ENCODE peak calls at places on chromosomes 3 and 15, in four cellular contexts. T, E, G and O are unnamed samples.

GRCh38 chr3:31077021-31077601 is 182.7 kb upstream of the GADL1 start:
- DNase-seq in T (no peak), E (peak), G (no peak), O (no peak)

GRCh38 chr3:72633101-72633500 is 215.1 kb downstream of the SHQ1 start:
- DNase-seq in T (no peak), E (peak), G (no peak), O (no peak)

GRCh38 chr15:99906793-99907192 is 173.6 kb upstream of the LYSMD4 start:
- DNase-seq in T (no peak), E (no peak), G (no peak), O (no peak)

GRCh38 chr3:9499455-9500107 is 54.0 kb downstream of the LHFPL4 start:
- DNase-seq in T (no peak), E (no peak), G (no peak), O (no peak)

GRCh38 chr3:108031893-108032292 is 58.9 kb downstream of the CD47 start:
- DNase-seq in T (no peak), E (peak), G (no peak), O (no peak)

GRCh38 chr15:101256756-101257155 is 4.9 kb upstream of the CHSY1 start:
- DNase-seq in T (no peak), E (no peak), G (no peak), O (no peak)

GRCh38 chr3:197154-197855 is 742 bp downstream of the CHL1 start:
- DNase-seq in T (peak), E (no peak), G (peak), O (peak)

GRCh38 chr15:82862886-82863285 is 53.5 kb downstream of the WHAMM start:
- DNase-seq in T (no peak), E (no peak), G (no peak), O (no peak)

GRCh38 chr15:90585863-90586262 is 56.1 kb downstream of the CRTC3 start:
- DNase-seq in T (no peak), E (peak), G (no peak), O (no peak)

GRCh38 chr3:129314757-129315385 is 36.2 kb downstream of the HMCES start:
- DNase-seq in T (peak), E (peak), G (peak), O (no peak)

GRCh38 chr15:67761343-67761742 is 64.0 kb upstream of the SKOR1 start:
- DNase-seq in T (no peak), E (no peak), G (no peak), O (no peak)

GRCh38 chr15:71892335-71892734 is 82.0 kb downstream of the NR2E3 start:
- DNase-seq in T (no peak), E (no peak), G (no peak), O (no peak)

GRCh38 chr3:21216598-21216997 is 534.4 kb downstream of the ZNF385D start:
- DNase-seq in T (no peak), E (peak), G (no peak), O (no peak)

GRCh38 chr3:29755416-29755815 is 474.5 kb downstream of the RBMS3 start:
- DNase-seq in T (no peak), E (no peak), G (no peak), O (no peak)

GRCh38 chr15:41967506-41968206 is 4.7 kb downstream of the EHD4 start:
- DNase-seq in T (peak), E (no peak), G (no peak), O (peak)

GRCh38 chr3:49805367-49805782 is 2.3 kb downstream of the INKA1 start:
- DNase-seq in T (peak), E (no peak), G (peak), O (no peak)

DNA sequence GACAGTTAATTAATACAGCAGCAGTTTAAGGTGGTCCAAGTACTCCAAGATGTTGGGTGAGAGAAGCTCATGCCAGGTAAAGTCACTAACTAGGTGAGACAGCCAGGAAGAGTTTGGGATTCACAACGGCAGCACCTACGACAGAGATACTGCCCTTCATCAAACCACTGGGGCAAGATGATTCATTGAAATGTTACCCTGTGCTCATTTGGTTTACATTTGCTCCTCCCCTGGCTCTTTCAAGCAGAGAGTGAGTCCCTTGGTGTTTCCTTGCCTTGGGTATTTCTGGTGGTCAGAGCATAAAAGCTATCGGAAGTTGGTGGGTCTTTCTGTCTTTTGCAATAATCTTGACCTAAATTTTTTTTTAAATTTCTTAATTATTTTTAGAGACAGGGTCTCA is 19.9 kb upstream of the PDE8A start:
- DNase-seq in T (no peak), E (no peak), G (no peak), O (no peak)
- TF ChIP-seq CTCF in T (no peak), E (no peak), G (no peak), O (no peak)

DNA sequence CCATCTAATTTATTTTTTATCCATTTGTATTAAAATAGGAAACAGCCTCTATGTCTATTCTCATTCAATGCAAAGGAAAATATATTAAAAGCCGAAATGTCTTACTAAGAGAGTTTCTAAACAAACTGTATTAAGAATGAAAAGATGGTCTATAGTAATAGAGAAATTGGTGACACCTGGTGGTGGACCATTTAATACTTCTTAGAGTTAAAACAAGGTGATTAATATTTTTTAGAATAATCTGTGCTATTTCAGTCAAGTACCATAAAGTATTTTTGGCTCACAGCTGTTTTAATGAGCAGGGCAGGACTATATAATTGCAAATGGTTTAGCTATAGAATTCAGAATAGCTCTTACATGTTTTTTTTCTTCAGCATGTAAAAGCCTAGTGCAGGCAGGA is 55.7 kb downstream of the SYNPR start:
- DNase-seq in T (no peak), E (no peak), G (no peak), O (no peak)
- TF ChIP-seq CTCF in T (no peak), E (peak), G (no peak), O (no peak)

DNA sequence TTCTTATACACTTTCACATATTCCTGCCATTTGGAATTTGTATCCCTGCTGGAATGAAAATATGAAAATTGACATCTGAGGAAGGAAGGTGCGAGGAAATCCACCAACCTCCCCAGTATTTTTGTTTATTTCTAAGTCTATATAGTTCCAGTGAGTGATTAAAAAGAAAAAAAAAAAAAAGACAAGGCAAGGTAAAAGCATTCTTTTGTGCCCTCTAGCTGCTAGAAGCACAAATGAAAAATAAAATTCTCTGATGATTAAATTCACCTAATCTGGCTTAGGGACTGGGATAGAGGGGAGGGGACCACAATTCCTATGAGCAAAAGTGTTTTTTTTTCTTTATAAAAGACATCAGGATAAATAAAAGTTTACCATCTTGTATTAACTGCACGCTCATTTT is 370.9 kb downstream of the NR2F2 start:
- DNase-seq in T (no peak), E (no peak), G (no peak), O (no peak)
- TF ChIP-seq CTCF in T (no peak), E (no peak), G (no peak), O (no peak)

DNA sequence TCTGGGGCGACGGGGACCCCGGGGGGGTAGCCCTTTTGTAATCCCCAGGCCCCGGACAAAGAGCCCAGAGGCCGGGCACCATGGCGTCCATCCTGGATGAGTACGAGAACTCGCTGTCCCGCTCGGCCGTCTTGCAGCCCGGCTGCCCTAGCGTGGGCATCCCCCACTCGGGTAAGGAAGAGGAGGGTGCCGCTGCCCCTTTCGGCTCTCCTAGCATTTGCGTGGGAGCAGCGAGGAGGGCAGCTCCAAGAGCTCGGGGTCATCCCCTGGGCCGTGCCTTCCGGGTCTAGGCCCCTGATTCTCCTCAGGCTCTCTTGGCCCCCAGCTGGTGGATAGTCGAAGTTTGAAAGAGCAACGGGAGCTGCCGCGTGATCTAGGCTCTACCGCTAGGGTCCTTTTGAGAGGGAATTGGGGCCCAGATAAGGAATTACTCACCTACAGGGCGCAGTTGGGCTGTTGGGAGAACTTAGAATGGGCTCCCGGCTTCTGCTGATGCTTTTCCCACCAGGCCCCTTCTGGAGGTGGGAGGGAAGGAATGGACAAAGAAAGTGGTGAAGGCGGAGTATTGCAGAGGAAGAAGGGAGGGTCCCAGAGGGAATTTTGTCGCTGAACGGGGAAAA is 549 bp downstream of the VPS18 start:
- DNase-seq in T (peak), E (peak), G (peak), O (no peak)
- TF ChIP-seq CTCF in T (peak), E (peak), G (peak), O (no peak)

DNA sequence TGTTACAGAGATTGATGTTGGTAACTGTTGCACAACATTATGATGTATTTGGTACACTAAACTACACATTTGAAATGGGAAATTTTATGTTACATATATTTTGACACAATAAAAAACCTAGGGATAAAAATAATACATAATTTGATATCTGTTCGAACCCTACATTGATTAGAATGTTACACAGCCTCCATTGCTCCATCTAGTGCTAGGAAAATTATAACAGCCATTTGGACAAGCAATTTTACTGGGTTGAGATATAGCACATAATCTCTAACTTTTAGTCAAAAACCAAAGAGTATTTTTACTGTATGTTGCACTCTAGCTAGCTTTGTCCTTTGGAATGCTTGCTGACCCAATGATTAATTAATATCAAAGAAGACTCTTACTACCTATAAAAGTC is 108.1 kb downstream of the LSAMP start:
- DNase-seq in T (no peak), E (no peak), G (no peak), O (no peak)
- TF ChIP-seq CTCF in T (no peak), E (no peak), G (no peak), O (no peak)

GRCh38 chr3:40924559-40925058 is 274.7 kb upstream of the CTNNB1 start:
- DNase-seq in T (no peak), E (no peak), G (no peak), O (no peak)

GRCh38 chr3:40925228-40925627 is 274.1 kb upstream of the CTNNB1 start:
- DNase-seq in T (no peak), E (no peak), G (no peak), O (no peak)

GRCh38 chr3:40920041-40920440 is 279.3 kb upstream of the CTNNB1 start:
- DNase-seq in T (no peak), E (no peak), G (no peak), O (no peak)

GRCh38 chr3:40923130-40923529 is 276.2 kb upstream of the CTNNB1 start:
- DNase-seq in T (no peak), E (no peak), G (no peak), O (no peak)

GRCh38 chr3:40921251-40921650 is 278.1 kb upstream of the CTNNB1 start:
- DNase-seq in T (no peak), E (no peak), G (no peak), O (no peak)
- TF ChIP-seq CTCF in T (no peak), E (peak), G (no peak), O (no peak)

GRCh38 chr3:105365171-105365535 is 1.6 kb upstream of the ALCAM start:
- DNase-seq in T (no peak), E (no peak), G (no peak), O (no peak)

GRCh38 chr3:105365536-105366301 is 990 bp upstream of the ALCAM start:
- DNase-seq in T (peak), E (peak), G (no peak), O (no peak)

GRCh38 chr3:105367406-105368213 is 901 bp downstream of the ALCAM start:
- DNase-seq in T (peak), E (peak), G (peak), O (peak)

GRCh38 chr3:105367063-105367405 is 325 bp downstream of the ALCAM start:
- DNase-seq in T (peak), E (no peak), G (peak), O (no peak)

DNA sequence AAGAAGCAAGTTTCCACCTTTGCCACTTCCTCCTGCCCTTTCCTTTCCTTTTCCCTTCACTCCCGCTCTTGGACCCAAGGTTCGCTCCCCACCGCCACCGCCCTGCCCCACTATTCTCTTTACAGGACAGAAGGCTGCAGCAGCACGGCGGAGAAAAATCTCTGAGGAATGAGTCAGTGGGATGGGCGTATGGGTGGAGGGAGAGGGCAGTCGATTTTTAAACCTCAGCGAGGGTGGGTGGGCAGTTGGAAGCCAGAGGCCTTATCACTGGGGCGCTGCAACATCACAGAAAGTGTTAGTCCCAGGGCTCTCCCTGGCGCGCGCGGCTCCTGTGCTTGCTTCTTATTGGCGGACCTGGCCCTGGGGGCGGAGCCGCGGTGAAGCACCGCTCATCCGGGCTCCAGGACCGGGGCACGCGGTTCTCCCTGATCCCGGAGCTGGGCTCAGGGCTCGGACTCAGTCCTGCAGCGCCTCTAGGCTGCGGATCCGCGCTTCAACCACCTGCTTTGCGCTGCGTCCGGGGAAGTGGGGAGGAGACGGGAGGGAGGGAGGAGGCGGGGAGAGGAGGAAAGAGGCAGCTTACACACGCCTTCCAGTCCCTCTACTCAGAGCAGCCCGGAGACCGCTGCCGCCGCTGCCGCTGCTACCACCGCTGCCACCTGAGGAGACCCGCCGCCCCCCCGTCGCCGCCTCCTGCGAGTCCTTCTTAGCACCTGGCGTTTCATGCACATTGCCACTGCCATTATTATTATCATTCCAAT is at the start of gene ALCAM:
- DNase-seq in T (peak), E (peak), G (peak), O (peak)
- TF ChIP-seq CTCF in T (peak), E (peak), G (peak), O (peak)

GRCh38 chr15:78178056-78178455 is 28.9 kb downstream of the IDH3A start:
- DNase-seq in T (no peak), E (no peak), G (no peak), O (no peak)

GRCh38 chr15:78177447-78177873 is 28.3 kb downstream of the IDH3A start:
- DNase-seq in T (no peak), E (no peak), G (no peak), O (no peak)

GRCh38 chr15:78171864-78172472 is 22.8 kb downstream of the IDH3A start:
- DNase-seq in T (no peak), E (no peak), G (no peak), O (no peak)

GRCh38 chr15:78174398-78174797 is 25.2 kb downstream of the IDH3A start:
- DNase-seq in T (peak), E (no peak), G (no peak), O (no peak)

DNA sequence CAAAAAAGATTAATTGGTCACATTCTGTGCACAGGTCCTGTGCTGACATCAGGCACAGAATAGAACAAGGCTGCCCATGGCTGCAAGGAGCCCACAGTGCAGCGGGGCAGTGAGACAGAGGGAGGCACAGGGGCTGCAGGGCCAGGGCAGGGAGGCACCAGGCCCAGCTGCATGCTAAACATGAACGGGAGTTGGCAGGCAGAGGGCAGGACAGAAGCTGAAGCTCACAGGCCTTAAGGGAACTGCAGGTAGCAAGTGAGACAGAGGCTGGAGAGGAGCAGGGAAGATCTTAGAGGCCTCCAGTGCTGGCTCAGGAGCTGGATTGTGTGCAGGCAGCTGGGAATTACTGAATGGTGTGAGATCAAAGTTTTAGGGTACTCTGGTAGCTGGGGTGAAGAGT is 26.2 kb downstream of the IDH3A start:
- DNase-seq in T (no peak), E (no peak), G (no peak), O (no peak)
- TF ChIP-seq CTCF in T (no peak), E (no peak), G (no peak), O (no peak)

GRCh38 chr3:15579071-15579470 is 22.3 kb downstream of the HACL1 start:
- DNase-seq in T (no peak), E (no peak), G (no peak), O (no peak)
- TF ChIP-seq CTCF in T (no peak), E (no peak), G (no peak), O (no peak)

DNA sequence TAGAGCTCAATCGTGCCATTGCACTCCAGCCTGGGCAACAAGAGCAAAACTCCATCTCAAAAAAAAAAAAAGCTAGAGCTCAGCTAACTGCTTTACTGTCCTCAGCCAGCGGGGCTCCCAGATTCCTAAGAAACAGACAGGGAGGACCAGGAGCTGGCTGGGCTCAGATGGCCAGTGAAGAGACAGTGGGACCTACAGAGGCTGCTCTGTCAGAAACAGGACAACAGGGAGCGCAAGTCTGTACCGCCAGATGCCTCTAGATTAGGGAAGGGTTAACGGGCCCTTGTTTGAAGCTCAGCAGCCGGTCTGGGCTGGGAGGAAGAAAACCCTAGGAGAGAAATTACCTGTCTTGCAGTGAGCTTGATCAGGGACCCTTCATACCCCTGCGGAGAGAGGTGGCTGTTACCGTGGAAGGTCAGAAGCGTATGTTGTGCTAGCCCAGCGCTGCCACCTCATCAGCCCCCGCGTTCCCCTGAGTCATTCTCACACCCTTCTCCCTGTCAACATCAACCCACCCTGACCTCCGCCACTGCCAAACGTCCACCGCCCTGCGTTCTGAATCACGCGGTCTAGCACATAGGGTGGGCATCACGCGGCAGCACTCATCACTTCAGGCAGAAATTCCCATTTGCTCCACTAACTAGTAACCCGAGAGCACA is 25.3 kb downstream of the RBPMS2 start:
- DNase-seq in T (no peak), E (no peak), G (peak), O (no peak)
- TF ChIP-seq CTCF in T (no peak), E (peak), G (no peak), O (no peak)